ENCODE peak calls at places on chromosomes 4 and X, in five cellular contexts. Q is A549, V is K562, Z is HepG2, S is GM12878. T is an unnamed sample. For H3K4me1, the result is how much of the 10 kb centered on the place peaks cover.

GRCh38 chr4:54959656-54960055 is 165.7 kb downstream of the KDR start:
- DNase-seq in V (no peak), Z (no peak), Q (no peak), S (no peak), T (no peak)

GRCh38 chr4:188002751-188003150 is 7.2 kb downstream of the ZFP42 start:
- DNase-seq in Z (no peak), V (no peak), Q (no peak), S (no peak), T (no peak)

GRCh38 chrX:153946910-153947769 is 2.7 kb upstream of the RENBP start:
- DNase-seq in S (no peak), Q (peak), V (peak), Z (peak), T (peak)

GRCh38 chrX:154986826-154987575 is 35.5 kb downstream of the F8 start:
- DNase-seq in Z (no peak), V (no peak), Q (no peak), S (no peak), T (peak)

GRCh38 chr4:179307297-179308136 is 1865.3 kb upstream of the AGA start:
- DNase-seq in V (peak), Z (peak), Q (peak), S (peak), T (no peak)

GRCh38 chrX:27598312-27598711 is 8.2 kb downstream of the DCAF8L2 start:
- DNase-seq in V (no peak), Z (peak), S (no peak), Q (no peak), T (peak)

GRCh38 chr4:6172927-6173200 is 27.5 kb downstream of the JAKMIP1 start:
- DNase-seq in S (no peak), Z (no peak), Q (no peak), V (no peak), T (no peak)

GRCh38 chr4:142271832-142272231 is 574.3 kb downstream of the INPP4B start:
- DNase-seq in V (no peak), Z (no peak), S (no peak), Q (no peak), T (no peak)

GRCh38 chr4:189162073-189162789 is 778.4 kb upstream of the FRG1 start:
- DNase-seq in V (no peak), S (no peak), Q (no peak), Z (no peak), T (no peak)

GRCh38 chrX:51747671-51748070 is 4.4 kb downstream of the GSPT2 start:
- DNase-seq in V (no peak), S (no peak), Z (no peak), Q (no peak), T (no peak)

GRCh38 chr4:3707423-3708102 is 58.6 kb upstream of the ADRA2C start:
- DNase-seq in Z (no peak), Q (no peak), S (no peak), V (no peak), T (no peak)

GRCh38 chr4:10960386-10960785 is 275.8 kb upstream of the CLNK start:
- DNase-seq in V (no peak), S (no peak), Z (no peak), Q (no peak), T (no peak)

GRCh38 chr4:36757623-36758311 is 476.4 kb downstream of the DTHD1 start:
- DNase-seq in Q (no peak), Z (no peak), V (no peak), S (no peak), T (no peak)
- H3K4me3 ChIP-seq in Q (no peak), Z (no peak), V (no peak), S (no peak), T (no peak)

DNA sequence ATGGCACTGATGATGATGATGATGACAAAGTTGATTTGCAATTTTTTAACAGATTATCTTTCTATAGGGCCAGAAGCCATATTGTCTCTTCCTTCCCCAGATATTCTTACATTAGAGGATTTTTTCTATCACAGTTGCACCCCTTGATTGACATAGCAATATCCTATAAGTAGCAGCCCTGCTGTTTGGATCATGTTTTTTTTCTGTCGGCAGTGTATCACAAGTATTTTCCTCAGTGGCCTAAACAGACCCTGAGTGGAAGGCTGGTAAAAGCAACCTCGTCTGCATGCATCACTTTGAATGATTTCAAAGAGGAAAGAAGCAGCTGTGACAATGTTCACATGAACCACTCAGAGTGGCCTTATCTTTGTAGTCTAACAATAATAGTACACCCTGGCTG is 41.0 kb downstream of the FAT4 start:
- DNase-seq in V (no peak), S (no peak), Z (no peak), Q (no peak), T (no peak)
- TF ChIP-seq MYC in V (no peak), S (no peak), Z (no peak), Q (no peak), T (no peak)

GRCh38 chrX:10986616-10987015 is 124.5 kb upstream of the HCCS start:
- DNase-seq in Q (no peak), S (no peak), Z (no peak), V (no peak), T (no peak)

GRCh38 chrX:10992110-10992509 is 119.0 kb upstream of the HCCS start:
- DNase-seq in S (no peak), Z (peak), Q (no peak), V (no peak), T (no peak)

GRCh38 chrX:10990418-10990817 is 120.7 kb upstream of the HCCS start:
- DNase-seq in V (no peak), S (no peak), Z (no peak), Q (no peak), T (no peak)

GRCh38 chrX:10988653-10989052 is 122.5 kb upstream of the HCCS start:
- DNase-seq in V (no peak), Z (no peak), Q (no peak), S (no peak), T (no peak)

DNA sequence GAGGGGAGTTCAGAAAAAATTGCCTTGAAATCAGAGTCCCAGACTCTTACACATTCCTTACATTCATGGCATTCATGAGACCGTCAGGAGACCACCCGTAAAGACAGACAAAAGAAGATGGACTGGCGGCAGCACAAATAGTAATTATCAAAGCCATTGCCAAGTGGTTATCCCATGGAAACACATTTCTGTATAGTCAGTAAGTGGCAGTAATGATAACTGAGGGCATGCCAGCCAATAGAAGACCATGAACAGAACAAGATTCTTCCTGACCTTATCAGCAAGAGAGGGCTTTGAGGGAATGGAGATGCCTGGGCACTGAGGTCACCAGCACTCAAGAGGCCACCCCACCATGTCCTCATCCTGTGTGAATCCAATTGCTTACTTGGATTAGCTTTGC is 121.7 kb upstream of the HCCS start:
- DNase-seq in V (no peak), Q (no peak), Z (no peak), S (no peak), T (no peak)
- H3K4me1 ChIP-seq in V (under half), Q (under half), Z (under half), S (under half), T (under half)

GRCh38 chr4:1154523-1155182 is 17.7 kb downstream of the SPON2 start:
- DNase-seq in Z (no peak), S (no peak), Q (no peak), V (no peak), T (no peak)
- H3K4me3 ChIP-seq in Z (no peak), S (no peak), Q (no peak), V (no peak), T (no peak)

GRCh38 chr4:101835121-101835904 is 44.8 kb downstream of the BANK1 start:
- DNase-seq in Z (peak), S (no peak), Q (peak), V (no peak), T (peak)
- TF ChIP-seq MYC in Z (no peak), S (no peak), Q (no peak), V (no peak), T (no peak)

GRCh38 chrX:130118396-130118795 is 8.1 kb upstream of the ELF4 start:
- DNase-seq in V (no peak), S (no peak), Q (no peak), Z (no peak), T (peak)

GRCh38 chrX:130120746-130121504 is 10.6 kb upstream of the ELF4 start:
- DNase-seq in V (peak), S (no peak), Z (peak), Q (peak), T (peak)

GRCh38 chrX:130120321-130120731 is 10.0 kb upstream of the ELF4 start:
- DNase-seq in Q (no peak), V (no peak), S (no peak), Z (no peak), T (peak)

GRCh38 chrX:130117166-130117565 is 6.9 kb upstream of the ELF4 start:
- DNase-seq in Q (no peak), S (no peak), V (no peak), Z (no peak), T (no peak)

GRCh38 chrX:130118941-130119640 is 8.8 kb upstream of the ELF4 start:
- DNase-seq in V (no peak), S (no peak), Z (no peak), Q (no peak), T (no peak)
- H3K4me1 ChIP-seq in V (under half), S (under half), Z (under half), Q (under half), T (under half)